ENCODE peak calls at places on chromosomes 11 and 22, in six cellular contexts. P, B, L, M, Z and J are unnamed samples.

GRCh38 chr11:36002196-36002595 is 58.3 kb downstream of the LDLRAD3 start:
- DNase-seq in P (no peak), B (no peak), M (peak; percentile 38), L (no peak), Z (no peak), J (no peak)

GRCh38 chr11:37811349-37811748 is 1213.3 kb upstream of the RAG2 start:
- DNase-seq in P (no peak), L (no peak), Z (no peak), M (no peak), B (no peak), J (no peak)

GRCh38 chr22:49228431-49229037 is 599.1 kb downstream of the BRD1 start:
- DNase-seq in B (no peak), P (peak; percentile 32), M (no peak), L (no peak), Z (no peak), J (peak; percentile 73)

GRCh38 chr22:30828187-30829155 is 133.8 kb downstream of the OSBP2 start:
- DNase-seq in M (no peak), P (peak; percentile 50), Z (no peak), B (no peak), L (no peak), J (no peak)

GRCh38 chr11:70580036-70580805 is 181.9 kb downstream of the CTTN start:
- DNase-seq in L (no peak), P (no peak), Z (no peak), B (no peak), M (no peak), J (no peak)

GRCh38 chr11:19951558-19952083 is 208.7 kb downstream of the DBX1 start:
- DNase-seq in P (no peak), M (no peak), Z (peak; percentile 22), B (no peak), L (peak; percentile 87), J (no peak)

GRCh38 chr11:66581261-66581660 is 11.6 kb downstream of the CCDC87 start:
- DNase-seq in Z (no peak), B (no peak), P (no peak), L (no peak), M (no peak), J (no peak)

GRCh38 chr11:13384837-13385417 is 78.1 kb downstream of the BTBD10 start:
- DNase-seq in M (no peak), L (peak; percentile 52), Z (peak; percentile 53), P (no peak), B (no peak), J (no peak)

GRCh38 chr11:77259681-77260080 is 41.8 kb downstream of the GDPD4 start:
- DNase-seq in M (no peak), Z (no peak), P (no peak), L (no peak), B (no peak), J (no peak)

GRCh38 chr11:125165111-125165663 is 636 bp downstream of the PKNOX2 start:
- DNase-seq in B (no peak), L (peak; percentile 19), Z (no peak), P (no peak), M (peak; percentile 22), J (no peak)